ENCODE peak calls at places on chromosomes 12 and 14, in six cellular contexts. One of them, this sample, is unnamed.

GRCh38 chr12:98911396-98911795 is 266.3 kb downstream of the APAF1 start:
- DNase-seq in EL: no peak
- DNase-seq in stimulated activated CD4-positive, alpha-beta T cell treated with anti-CD3 and anti-CD28 coated beads, Interleukin-4, amount 100 ng/mL, for 48 hours: no peak
- DNase-seq in lower leg skin: no peak
- DNase-seq in putamen: no peak
- DNase-seq in NCI-H524 treated with DMSO at 0.1 percent for 48 hours: no peak
- DNase-seq in this sample: no peak

GRCh38 chr12:87814625-87815024 is 214.6 kb downstream of the C12orf50 start:
- DNase-seq in EL: no peak
- DNase-seq in stimulated activated CD4-positive, alpha-beta T cell treated with anti-CD3 and anti-CD28 coated beads, Interleukin-4, amount 100 ng/mL, for 48 hours: no peak
- DNase-seq in lower leg skin: no peak
- DNase-seq in putamen: no peak
- DNase-seq in NCI-H524 treated with DMSO at 0.1 percent for 48 hours: no peak
- DNase-seq in this sample: no peak

GRCh38 chr14:59359451-59360124 is 105.6 kb downstream of the GPR135 start:
- DNase-seq in EL: no peak
- DNase-seq in stimulated activated CD4-positive, alpha-beta T cell treated with anti-CD3 and anti-CD28 coated beads, Interleukin-4, amount 100 ng/mL, for 48 hours: no peak
- DNase-seq in lower leg skin: no peak
- DNase-seq in putamen: no peak
- DNase-seq in NCI-H524 treated with DMSO at 0.1 percent for 48 hours: no peak
- DNase-seq in this sample: no peak

GRCh38 chr14:36879558-36879957 is 217.9 kb downstream of the PAX9 start:
- DNase-seq in EL: no peak
- DNase-seq in stimulated activated CD4-positive, alpha-beta T cell treated with anti-CD3 and anti-CD28 coated beads, Interleukin-4, amount 100 ng/mL, for 48 hours: no peak
- DNase-seq in lower leg skin: no peak
- DNase-seq in putamen: no peak
- DNase-seq in NCI-H524 treated with DMSO at 0.1 percent for 48 hours: no peak
- DNase-seq in this sample: no peak

GRCh38 chr12:12016284-12017100 is 54.2 kb upstream of the BCL2L14 start:
- DNase-seq in EL: no peak
- DNase-seq in stimulated activated CD4-positive, alpha-beta T cell treated with anti-CD3 and anti-CD28 coated beads, Interleukin-4, amount 100 ng/mL, for 48 hours: no peak
- DNase-seq in lower leg skin: no peak
- DNase-seq in putamen: no peak
- DNase-seq in NCI-H524 treated with DMSO at 0.1 percent for 48 hours: no peak
- DNase-seq in this sample: no peak

GRCh38 chr12:356276-356988 is 32.7 kb downstream of the KDM5A start:
- DNase-seq in EL: peak; percentile 41
- DNase-seq in stimulated activated CD4-positive, alpha-beta T cell treated with anti-CD3 and anti-CD28 coated beads, Interleukin-4, amount 100 ng/mL, for 48 hours: no peak
- DNase-seq in lower leg skin: no peak
- DNase-seq in putamen: no peak
- DNase-seq in NCI-H524 treated with DMSO at 0.1 percent for 48 hours: no peak
- DNase-seq in this sample: no peak

GRCh38 chr12:53465679-53466078 is 13.8 kb downstream of the PCBP2 start:
- DNase-seq in EL: no peak
- DNase-seq in stimulated activated CD4-positive, alpha-beta T cell treated with anti-CD3 and anti-CD28 coated beads, Interleukin-4, amount 100 ng/mL, for 48 hours: no peak
- DNase-seq in lower leg skin: no peak
- DNase-seq in putamen: no peak
- DNase-seq in NCI-H524 treated with DMSO at 0.1 percent for 48 hours: no peak
- DNase-seq in this sample: no peak

GRCh38 chr12:88245905-88246304 is 103.8 kb downstream of the TMTC3 start:
- DNase-seq in EL: peak; percentile 35
- DNase-seq in stimulated activated CD4-positive, alpha-beta T cell treated with anti-CD3 and anti-CD28 coated beads, Interleukin-4, amount 100 ng/mL, for 48 hours: no peak
- DNase-seq in lower leg skin: no peak
- DNase-seq in putamen: no peak
- DNase-seq in NCI-H524 treated with DMSO at 0.1 percent for 48 hours: no peak
- DNase-seq in this sample: no peak

GRCh38 chr12:107912421-107913004 is 138.0 kb downstream of the ASCL4 start:
- DNase-seq in EL: peak; percentile 30
- DNase-seq in stimulated activated CD4-positive, alpha-beta T cell treated with anti-CD3 and anti-CD28 coated beads, Interleukin-4, amount 100 ng/mL, for 48 hours: peak; percentile 76
- DNase-seq in lower leg skin: peak; percentile 42
- DNase-seq in putamen: peak; percentile 24
- DNase-seq in NCI-H524 treated with DMSO at 0.1 percent for 48 hours: no peak
- DNase-seq in this sample: peak; percentile 37

GRCh38 chr14:70884595-70885342 is 22.5 kb upstream of the PCNX1 start:
- DNase-seq in EL: no peak
- DNase-seq in stimulated activated CD4-positive, alpha-beta T cell treated with anti-CD3 and anti-CD28 coated beads, Interleukin-4, amount 100 ng/mL, for 48 hours: no peak
- DNase-seq in lower leg skin: no peak
- DNase-seq in putamen: no peak
- DNase-seq in NCI-H524 treated with DMSO at 0.1 percent for 48 hours: no peak
- DNase-seq in this sample: no peak

GRCh38 chr12:104710940-104711725 is 247.0 kb downstream of the SLC41A2 start:
- DNase-seq in EL: peak; percentile 72
- DNase-seq in stimulated activated CD4-positive, alpha-beta T cell treated with anti-CD3 and anti-CD28 coated beads, Interleukin-4, amount 100 ng/mL, for 48 hours: no peak
- DNase-seq in lower leg skin: no peak
- DNase-seq in putamen: peak; percentile 35
- DNase-seq in NCI-H524 treated with DMSO at 0.1 percent for 48 hours: no peak
- DNase-seq in this sample: no peak

GRCh38 chr12:10645910-10646309 is 27.9 kb downstream of the STYK1 start:
- DNase-seq in EL: no peak
- DNase-seq in stimulated activated CD4-positive, alpha-beta T cell treated with anti-CD3 and anti-CD28 coated beads, Interleukin-4, amount 100 ng/mL, for 48 hours: no peak
- DNase-seq in lower leg skin: no peak
- DNase-seq in putamen: no peak
- DNase-seq in NCI-H524 treated with DMSO at 0.1 percent for 48 hours: no peak
- DNase-seq in this sample: no peak

GRCh38 chr12:27094726-27095125 is 12.3 kb upstream of the C12orf71 start:
- DNase-seq in EL: no peak
- DNase-seq in stimulated activated CD4-positive, alpha-beta T cell treated with anti-CD3 and anti-CD28 coated beads, Interleukin-4, amount 100 ng/mL, for 48 hours: no peak
- DNase-seq in lower leg skin: no peak
- DNase-seq in putamen: no peak
- DNase-seq in NCI-H524 treated with DMSO at 0.1 percent for 48 hours: no peak
- DNase-seq in this sample: no peak

GRCh38 chr14:46048127-46048526 is 603.5 kb downstream of the RPL10L start:
- DNase-seq in EL: peak; percentile 87
- DNase-seq in stimulated activated CD4-positive, alpha-beta T cell treated with anti-CD3 and anti-CD28 coated beads, Interleukin-4, amount 100 ng/mL, for 48 hours: no peak
- DNase-seq in lower leg skin: no peak
- DNase-seq in putamen: no peak
- DNase-seq in NCI-H524 treated with DMSO at 0.1 percent for 48 hours: no peak
- DNase-seq in this sample: no peak

GRCh38 chr12:70724444-70724843 is 87.2 kb upstream of the PTPRB start:
- DNase-seq in EL: peak; percentile 6
- DNase-seq in stimulated activated CD4-positive, alpha-beta T cell treated with anti-CD3 and anti-CD28 coated beads, Interleukin-4, amount 100 ng/mL, for 48 hours: no peak
- DNase-seq in lower leg skin: no peak
- DNase-seq in putamen: no peak
- DNase-seq in NCI-H524 treated with DMSO at 0.1 percent for 48 hours: no peak
- DNase-seq in this sample: no peak

GRCh38 chr14:91098591-91098990 is 15.3 kb upstream of the DGLUCY start:
- DNase-seq in EL: peak; percentile 39
- DNase-seq in stimulated activated CD4-positive, alpha-beta T cell treated with anti-CD3 and anti-CD28 coated beads, Interleukin-4, amount 100 ng/mL, for 48 hours: no peak
- DNase-seq in lower leg skin: no peak
- DNase-seq in putamen: no peak
- DNase-seq in NCI-H524 treated with DMSO at 0.1 percent for 48 hours: no peak
- DNase-seq in this sample: no peak

GRCh38 chr14:74065746-74066575 is 18.3 kb downstream of the ALDH6A1 start:
- DNase-seq in EL: peak; percentile 19
- DNase-seq in stimulated activated CD4-positive, alpha-beta T cell treated with anti-CD3 and anti-CD28 coated beads, Interleukin-4, amount 100 ng/mL, for 48 hours: no peak
- DNase-seq in lower leg skin: no peak
- DNase-seq in putamen: no peak
- DNase-seq in NCI-H524 treated with DMSO at 0.1 percent for 48 hours: no peak
- DNase-seq in this sample: no peak

GRCh38 chr12:51951843-51952722 is 584 bp downstream of the ACVR1B start:
- DNase-seq in EL: peak; percentile 26
- DNase-seq in stimulated activated CD4-positive, alpha-beta T cell treated with anti-CD3 and anti-CD28 coated beads, Interleukin-4, amount 100 ng/mL, for 48 hours: no peak
- DNase-seq in lower leg skin: peak; percentile 30
- DNase-seq in putamen: no peak
- DNase-seq in NCI-H524 treated with DMSO at 0.1 percent for 48 hours: peak; percentile 6
- DNase-seq in this sample: no peak

This sample was measured in effector memory CD8-positive, alpha-beta T cell.